ENCODE peak calls at places on chromosomes 3 and 15, in seven cellular contexts. E is HFFc6; F is GM13976; H is WTC11; S is RWPE1; N is CD8-positive, alpha-beta T cell; X is heart right ventricle. V is an unnamed sample.

GRCh38 chr3:122988507-122988906 is 39.1 kb downstream of the SEMA5B start:
- DNase-seq in S (no peak), F (no peak), H (no peak), E (no peak), X (no peak), N (no peak), V (peak; percentile 71)

GRCh38 chr3:197880361-197881339 is 69.3 kb upstream of the RPL35A start:
- DNase-seq in N (no peak), E (no peak), X (no peak), F (no peak), H (no peak), S (no peak), V (no peak)

GRCh38 chr3:177603137-177603603 is 405.9 kb upstream of the TBL1XR1 start:
- DNase-seq in S (no peak), N (no peak), X (no peak), F (no peak), E (no peak), H (no peak), V (no peak)

GRCh38 chr3:6492306-6492705 is 368.6 kb upstream of the GRM7 start:
- DNase-seq in X (no peak), N (no peak), E (no peak), F (no peak), H (no peak), S (no peak), V (no peak)

GRCh38 chr3:119294402-119294888 is 262 bp downstream of the ARHGAP31 start:
- DNase-seq in E (no peak), F (peak; percentile 84), N (peak; percentile 39), H (no peak), S (peak; percentile 20), X (peak; percentile 67), V (peak; percentile 48)

GRCh38 chr15:25829075-25829474 is 34.1 kb downstream of the ATP10A start:
- DNase-seq in X (no peak), H (no peak), N (no peak), F (no peak), E (peak; percentile 25), S (no peak), V (no peak)

GRCh38 chr3:28316226-28316625 is 32.3 kb upstream of the ZCWPW2 start:
- DNase-seq in E (no peak), F (no peak), S (no peak), X (no peak), N (no peak), H (no peak), V (no peak)

GRCh38 chr3:164677317-164677716 is 401.0 kb downstream of the SI start:
- DNase-seq in E (no peak), N (no peak), S (no peak), H (no peak), X (no peak), F (no peak), V (no peak)

GRCh38 chr3:147419062-147419701 is 10.0 kb downstream of the ZIC1 start:
- DNase-seq in S (peak; percentile 68), F (peak; percentile 47), E (no peak), N (no peak), H (peak; percentile 94), X (no peak), V (peak; percentile 85)

GRCh38 chr3:123880998-123881561 is 3.1 kb downstream of the MYLK start:
- DNase-seq in E (peak; percentile 64), N (no peak), X (no peak), S (no peak), F (no peak), H (peak; percentile 35), V (peak; percentile 57)

GRCh38 chr3:84968701-84969235 is 10.0 kb downstream of the CADM2 start:
- DNase-seq in N (no peak), S (no peak), E (no peak), F (no peak), X (no peak), H (no peak), V (no peak)

GRCh38 chr15:23857028-23857641 is 170.0 kb upstream of the NDN start:
- DNase-seq in X (no peak), N (no peak), S (peak; percentile 13), E (no peak), H (peak; percentile 69), F (no peak), V (peak; percentile 82)

GRCh38 chr3:101466465-101467309 is 46.3 kb downstream of the SENP7 start:
- DNase-seq in E (no peak), S (no peak), N (no peak), F (no peak), H (peak; percentile 67), X (no peak), V (peak; percentile 41)

GRCh38 chr3:184241447-184242296 is 7.1 kb downstream of the ALG3 start:
- DNase-seq in N (no peak), X (peak; percentile 49), H (peak; percentile 55), E (peak; percentile 4), S (peak; percentile 70), F (peak; percentile 59), V (peak; percentile 80)
- TF ChIP-seq CTCF in N (no peak), X (peak; percentile 67), H (no peak), E (peak; percentile 75), S (peak; percentile 61), F (peak; percentile 56), V (peak; percentile 56)

GRCh38 chr3:156474560-156475389 is 80.1 kb downstream of the SSR3 start:
- DNase-seq in S (no peak), H (peak; percentile 53), N (no peak), X (no peak), F (no peak), E (no peak), V (peak; percentile 44)
- TF ChIP-seq CTCF in S (no peak), H (peak; percentile 26), N (peak; percentile 24), X (peak; percentile 36), F (peak; percentile 51), E (peak; percentile 29), V (peak; percentile 62)

GRCh38 chr3:47870702-47871255 is 67.8 kb downstream of the DHX30 start:
- DNase-seq in E (no peak), F (no peak), N (no peak), H (no peak), S (no peak), X (no peak), V (no peak)

GRCh38 chr3:47868306-47868705 is 65.4 kb downstream of the DHX30 start:
- DNase-seq in F (no peak), X (no peak), S (no peak), H (no peak), E (no peak), N (no peak), V (no peak)

GRCh38 chr3:47871389-47871788 is 68.5 kb downstream of the DHX30 start:
- DNase-seq in N (no peak), H (no peak), S (no peak), X (no peak), E (no peak), F (no peak), V (no peak)

GRCh38 chr3:47867451-47868017 is 64.6 kb downstream of the DHX30 start:
- DNase-seq in E (no peak), H (no peak), S (no peak), N (no peak), X (no peak), F (no peak), V (no peak)

GRCh38 chr3:47870156-47870555 is 67.2 kb downstream of the DHX30 start:
- DNase-seq in X (no peak), F (no peak), H (no peak), N (no peak), S (no peak), E (no peak), V (no peak)
- TF ChIP-seq CTCF in X (no peak), F (no peak), H (no peak), N (no peak), S (no peak), E (no peak), V (no peak)

GRCh38 chr3:52053307-52054304 is 2.8 kb downstream of the DUSP7 start:
- DNase-seq in E (peak; percentile 47), S (peak; percentile 85), X (no peak), H (no peak), N (no peak), F (peak; percentile 68), V (no peak)
- TF ChIP-seq CTCF in E (no peak), S (peak; percentile 57), X (peak; percentile 48), H (no peak), N (no peak), F (peak; percentile 82), V (no peak)

GRCh38 chr15:98743177-98743576 is 94.8 kb downstream of the IGF1R start:
- DNase-seq in N (no peak), S (no peak), F (no peak), X (no peak), E (no peak), H (no peak), V (no peak)
- TF ChIP-seq CTCF in N (no peak), S (no peak), F (no peak), X (no peak), E (no peak), H (no peak), V (no peak)

GRCh38 chr3:180640987-180641386 is 38.3 kb downstream of the CCDC39 start:
- DNase-seq in H (no peak), X (no peak), S (no peak), F (no peak), E (no peak), N (no peak), V (no peak)

GRCh38 chr3:180646187-180646790 is 33.0 kb downstream of the CCDC39 start:
- DNase-seq in F (no peak), S (peak; percentile 6), E (no peak), N (no peak), H (no peak), X (no peak), V (no peak)
- TF ChIP-seq CTCF in F (no peak), S (peak; percentile 36), E (peak; percentile 70), N (no peak), H (peak; percentile 10), X (no peak), V (peak; percentile 67)

GRCh38 chr3:138919304-138919703 is 27.6 kb downstream of the FOXL2 start:
- DNase-seq in E (no peak), F (no peak), N (no peak), S (no peak), H (no peak), X (no peak), V (no peak)
- TF ChIP-seq CTCF in E (no peak), F (no peak), N (no peak), S (no peak), H (no peak), X (no peak), V (no peak)